ENCODE peak calls at places on chromosomes 11 and 22, in seven cellular contexts. One of them, this sample, is unnamed.

GRCh38 chr11:131628739-131629138 is 258.3 kb downstream of the NTM start:
- DNase-seq in upper lobe of right lung: no peak
- DNase-seq in A172: no peak
- DNase-seq in activated CD4-positive, alpha-beta T cell treated with anti-CD3 and anti-CD28 coated beads, Interleukin-2, amount 10 ng/mL, durations not matched to agents 24 days and 14 days: no peak
- DNase-seq in T-helper 2 cell: no peak
- DNase-seq in A673: no peak
- DNase-seq in frontal cortex: no peak
- DNase-seq in this sample: no peak

GRCh38 chr11:67364783-67365525 is 8.4 kb downstream of the CLCF1 start:
- DNase-seq in A172: no peak
- DNase-seq in upper lobe of right lung: no peak
- DNase-seq in frontal cortex: no peak
- DNase-seq in T-helper 2 cell: no peak
- DNase-seq in activated CD4-positive, alpha-beta T cell treated with anti-CD3 and anti-CD28 coated beads, Interleukin-2, amount 10 ng/mL, durations not matched to agents 24 days and 14 days: no peak
- DNase-seq in A673: no peak
- DNase-seq in this sample: peak

GRCh38 chr22:33848251-33848650 is 72.0 kb downstream of the LARGE1 start:
- DNase-seq in frontal cortex: no peak
- DNase-seq in A673: no peak
- DNase-seq in A172: peak
- DNase-seq in T-helper 2 cell: no peak
- DNase-seq in upper lobe of right lung: no peak
- DNase-seq in activated CD4-positive, alpha-beta T cell treated with anti-CD3 and anti-CD28 coated beads, Interleukin-2, amount 10 ng/mL, durations not matched to agents 24 days and 14 days: no peak
- DNase-seq in this sample: no peak

GRCh38 chr22:40408718-40409612 is 38.6 kb downstream of the SGSM3 start:
- DNase-seq in activated CD4-positive, alpha-beta T cell treated with anti-CD3 and anti-CD28 coated beads, Interleukin-2, amount 10 ng/mL, durations not matched to agents 24 days and 14 days: no peak
- DNase-seq in A172: no peak
- DNase-seq in frontal cortex: no peak
- DNase-seq in T-helper 2 cell: no peak
- DNase-seq in upper lobe of right lung: peak
- DNase-seq in A673: no peak
- DNase-seq in this sample: no peak

GRCh38 chr11:100689141-100689540 is 2.1 kb downstream of the ARHGAP42 start:
- DNase-seq in T-helper 2 cell: no peak
- DNase-seq in upper lobe of right lung: no peak
- DNase-seq in frontal cortex: no peak
- DNase-seq in A172: no peak
- DNase-seq in activated CD4-positive, alpha-beta T cell treated with anti-CD3 and anti-CD28 coated beads, Interleukin-2, amount 10 ng/mL, durations not matched to agents 24 days and 14 days: no peak
- DNase-seq in A673: no peak
- DNase-seq in this sample: no peak

GRCh38 chr11:102824541-102824940 is 18.9 kb downstream of the MMP3 start:
- DNase-seq in A673: no peak
- DNase-seq in A172: no peak
- DNase-seq in frontal cortex: no peak
- DNase-seq in activated CD4-positive, alpha-beta T cell treated with anti-CD3 and anti-CD28 coated beads, Interleukin-2, amount 10 ng/mL, durations not matched to agents 24 days and 14 days: no peak
- DNase-seq in upper lobe of right lung: no peak
- DNase-seq in T-helper 2 cell: no peak
- DNase-seq in this sample: no peak

GRCh38 chr11:1119282-1120146 is 38.2 kb upstream of the MUC5AC start:
- DNase-seq in activated CD4-positive, alpha-beta T cell treated with anti-CD3 and anti-CD28 coated beads, Interleukin-2, amount 10 ng/mL, durations not matched to agents 24 days and 14 days: no peak
- DNase-seq in A673: no peak
- DNase-seq in frontal cortex: peak
- DNase-seq in A172: no peak
- DNase-seq in upper lobe of right lung: peak
- DNase-seq in T-helper 2 cell: no peak
- DNase-seq in this sample: no peak

GRCh38 chr11:35139883-35140282 is 912 bp downstream of the CD44 start:
- DNase-seq in frontal cortex: no peak
- DNase-seq in A172: peak
- DNase-seq in upper lobe of right lung: no peak
- DNase-seq in activated CD4-positive, alpha-beta T cell treated with anti-CD3 and anti-CD28 coated beads, Interleukin-2, amount 10 ng/mL, durations not matched to agents 24 days and 14 days: peak
- DNase-seq in A673: no peak
- DNase-seq in T-helper 2 cell: no peak
- DNase-seq in this sample: no peak

GRCh38 chr11:2881076-2881973 is 4.2 kb downstream of the CDKN1C start:
- DNase-seq in activated CD4-positive, alpha-beta T cell treated with anti-CD3 and anti-CD28 coated beads, Interleukin-2, amount 10 ng/mL, durations not matched to agents 24 days and 14 days: no peak
- DNase-seq in frontal cortex: no peak
- DNase-seq in T-helper 2 cell: no peak
- DNase-seq in upper lobe of right lung: no peak
- DNase-seq in A673: no peak
- DNase-seq in A172: no peak
- DNase-seq in this sample: no peak

GRCh38 chr11:19739872-19740271 is 27.2 kb downstream of the NAV2 start:
- DNase-seq in A172: no peak
- DNase-seq in frontal cortex: no peak
- DNase-seq in A673: no peak
- DNase-seq in activated CD4-positive, alpha-beta T cell treated with anti-CD3 and anti-CD28 coated beads, Interleukin-2, amount 10 ng/mL, durations not matched to agents 24 days and 14 days: no peak
- DNase-seq in upper lobe of right lung: no peak
- DNase-seq in T-helper 2 cell: no peak
- DNase-seq in this sample: no peak

GRCh38 chr11:87173185-87174039 is 135.7 kb downstream of the TMEM135 start:
- DNase-seq in frontal cortex: no peak
- DNase-seq in activated CD4-positive, alpha-beta T cell treated with anti-CD3 and anti-CD28 coated beads, Interleukin-2, amount 10 ng/mL, durations not matched to agents 24 days and 14 days: no peak
- DNase-seq in A673: peak
- DNase-seq in upper lobe of right lung: no peak
- DNase-seq in T-helper 2 cell: no peak
- DNase-seq in A172: peak
- DNase-seq in this sample: no peak

GRCh38 chr11:66277475-66278391 is at the start of gene CNIH2:
- DNase-seq in activated CD4-positive, alpha-beta T cell treated with anti-CD3 and anti-CD28 coated beads, Interleukin-2, amount 10 ng/mL, durations not matched to agents 24 days and 14 days: peak
- DNase-seq in upper lobe of right lung: no peak
- DNase-seq in A673: peak
- DNase-seq in T-helper 2 cell: peak
- DNase-seq in frontal cortex: peak
- DNase-seq in A172: no peak
- DNase-seq in this sample: peak

GRCh38 chr11:60710482-60710881 is 11.1 kb downstream of the MS4A8 start:
- DNase-seq in T-helper 2 cell: no peak
- DNase-seq in A673: no peak
- DNase-seq in frontal cortex: no peak
- DNase-seq in upper lobe of right lung: no peak
- DNase-seq in activated CD4-positive, alpha-beta T cell treated with anti-CD3 and anti-CD28 coated beads, Interleukin-2, amount 10 ng/mL, durations not matched to agents 24 days and 14 days: no peak
- DNase-seq in A172: no peak
- DNase-seq in this sample: no peak

GRCh38 chr22:39715778-39716495 is 145.4 kb downstream of the CACNA1I start:
- DNase-seq in A172: no peak
- DNase-seq in T-helper 2 cell: no peak
- DNase-seq in A673: no peak
- DNase-seq in upper lobe of right lung: peak
- DNase-seq in frontal cortex: no peak
- DNase-seq in activated CD4-positive, alpha-beta T cell treated with anti-CD3 and anti-CD28 coated beads, Interleukin-2, amount 10 ng/mL, durations not matched to agents 24 days and 14 days: no peak
- DNase-seq in this sample: peak

GRCh38 chr11:119460582-119460981 is 37.6 kb upstream of the THY1 start:
- DNase-seq in A673: no peak
- DNase-seq in A172: peak
- DNase-seq in T-helper 2 cell: no peak
- DNase-seq in activated CD4-positive, alpha-beta T cell treated with anti-CD3 and anti-CD28 coated beads, Interleukin-2, amount 10 ng/mL, durations not matched to agents 24 days and 14 days: no peak
- DNase-seq in frontal cortex: no peak
- DNase-seq in upper lobe of right lung: no peak
- DNase-seq in this sample: no peak

GRCh38 chr11:62169935-62170334 is 20.1 kb upstream of the SCGB1D1 start:
- DNase-seq in T-helper 2 cell: no peak
- DNase-seq in upper lobe of right lung: no peak
- DNase-seq in frontal cortex: no peak
- DNase-seq in activated CD4-positive, alpha-beta T cell treated with anti-CD3 and anti-CD28 coated beads, Interleukin-2, amount 10 ng/mL, durations not matched to agents 24 days and 14 days: no peak
- DNase-seq in A673: no peak
- DNase-seq in A172: no peak
- DNase-seq in this sample: no peak

GRCh38 chr11:75840560-75840959 is 25.6 kb downstream of the UVRAG start:
- DNase-seq in upper lobe of right lung: no peak
- DNase-seq in activated CD4-positive, alpha-beta T cell treated with anti-CD3 and anti-CD28 coated beads, Interleukin-2, amount 10 ng/mL, durations not matched to agents 24 days and 14 days: no peak
- DNase-seq in A673: no peak
- DNase-seq in T-helper 2 cell: no peak
- DNase-seq in frontal cortex: no peak
- DNase-seq in A172: no peak
- DNase-seq in this sample: no peak

GRCh38 chr11:128200467-128200866 is 386.9 kb downstream of the ETS1 start:
- DNase-seq in A673: no peak
- DNase-seq in A172: no peak
- DNase-seq in upper lobe of right lung: no peak
- DNase-seq in frontal cortex: no peak
- DNase-seq in activated CD4-positive, alpha-beta T cell treated with anti-CD3 and anti-CD28 coated beads, Interleukin-2, amount 10 ng/mL, durations not matched to agents 24 days and 14 days: peak
- DNase-seq in T-helper 2 cell: no peak
- DNase-seq in this sample: no peak

GRCh38 chr11:125470355-125470754 is 25.7 kb downstream of the FEZ1 start:
- DNase-seq in A673: no peak
- DNase-seq in T-helper 2 cell: no peak
- DNase-seq in upper lobe of right lung: no peak
- DNase-seq in A172: no peak
- DNase-seq in activated CD4-positive, alpha-beta T cell treated with anti-CD3 and anti-CD28 coated beads, Interleukin-2, amount 10 ng/mL, durations not matched to agents 24 days and 14 days: no peak
- DNase-seq in frontal cortex: no peak
- DNase-seq in this sample: no peak

GRCh38 chr22:35686298-35686697 is 31.4 kb upstream of the APOL5 start:
- DNase-seq in A673: no peak
- DNase-seq in upper lobe of right lung: no peak
- DNase-seq in T-helper 2 cell: no peak
- DNase-seq in activated CD4-positive, alpha-beta T cell treated with anti-CD3 and anti-CD28 coated beads, Interleukin-2, amount 10 ng/mL, durations not matched to agents 24 days and 14 days: no peak
- DNase-seq in A172: no peak
- DNase-seq in frontal cortex: no peak
- DNase-seq in this sample: no peak

GRCh38 chr22:20413217-20414058 is 19.5 kb downstream of the ZNF74 start:
- DNase-seq in A172: no peak
- DNase-seq in T-helper 2 cell: no peak
- DNase-seq in upper lobe of right lung: peak
- DNase-seq in A673: no peak
- DNase-seq in frontal cortex: no peak
- DNase-seq in activated CD4-positive, alpha-beta T cell treated with anti-CD3 and anti-CD28 coated beads, Interleukin-2, amount 10 ng/mL, durations not matched to agents 24 days and 14 days: no peak
- DNase-seq in this sample: peak

GRCh38 chr11:112655386-112655785 is 305.8 kb upstream of the NCAM1 start:
- DNase-seq in A172: peak
- DNase-seq in A673: no peak
- DNase-seq in activated CD4-positive, alpha-beta T cell treated with anti-CD3 and anti-CD28 coated beads, Interleukin-2, amount 10 ng/mL, durations not matched to agents 24 days and 14 days: no peak
- DNase-seq in T-helper 2 cell: no peak
- DNase-seq in upper lobe of right lung: no peak
- DNase-seq in frontal cortex: no peak
- DNase-seq in this sample: no peak

GRCh38 chr11:94876645-94877445 is 96.5 kb downstream of the CWC15 start:
- DNase-seq in T-helper 2 cell: no peak
- DNase-seq in frontal cortex: peak
- DNase-seq in A673: peak
- DNase-seq in A172: peak
- DNase-seq in activated CD4-positive, alpha-beta T cell treated with anti-CD3 and anti-CD28 coated beads, Interleukin-2, amount 10 ng/mL, durations not matched to agents 24 days and 14 days: peak
- DNase-seq in upper lobe of right lung: peak
- DNase-seq in this sample: no peak

GRCh38 chr22:40512426-40513136 is 123.9 kb downstream of the MRTFA start:
- DNase-seq in A673: peak
- DNase-seq in activated CD4-positive, alpha-beta T cell treated with anti-CD3 and anti-CD28 coated beads, Interleukin-2, amount 10 ng/mL, durations not matched to agents 24 days and 14 days: no peak
- DNase-seq in A172: peak
- DNase-seq in frontal cortex: no peak
- DNase-seq in T-helper 2 cell: no peak
- DNase-seq in upper lobe of right lung: no peak
- DNase-seq in this sample: no peak

GRCh38 chr11:76860539-76861475 is at the start of gene ACER3:
- DNase-seq in T-helper 2 cell: peak
- DNase-seq in frontal cortex: peak
- DNase-seq in A172: peak
- DNase-seq in upper lobe of right lung: peak
- DNase-seq in A673: peak
- DNase-seq in activated CD4-positive, alpha-beta T cell treated with anti-CD3 and anti-CD28 coated beads, Interleukin-2, amount 10 ng/mL, durations not matched to agents 24 days and 14 days: peak
- DNase-seq in this sample: peak

GRCh38 chr22:43755452-43755851 is 56.7 kb downstream of the EFCAB6 start:
- DNase-seq in T-helper 2 cell: no peak
- DNase-seq in A673: no peak
- DNase-seq in frontal cortex: no peak
- DNase-seq in A172: no peak
- DNase-seq in activated CD4-positive, alpha-beta T cell treated with anti-CD3 and anti-CD28 coated beads, Interleukin-2, amount 10 ng/mL, durations not matched to agents 24 days and 14 days: no peak
- DNase-seq in upper lobe of right lung: no peak
- DNase-seq in this sample: no peak

GRCh38 chr11:92886243-92886905 is 83.1 kb upstream of the MTNR1B start:
- DNase-seq in T-helper 2 cell: no peak
- DNase-seq in A673: peak
- DNase-seq in frontal cortex: peak
- DNase-seq in upper lobe of right lung: no peak
- DNase-seq in activated CD4-positive, alpha-beta T cell treated with anti-CD3 and anti-CD28 coated beads, Interleukin-2, amount 10 ng/mL, durations not matched to agents 24 days and 14 days: peak
- DNase-seq in A172: peak
- DNase-seq in this sample: no peak

GRCh38 chr11:116702772-116703360 is 69.9 kb downstream of the BUD13 start:
- DNase-seq in A673: no peak
- DNase-seq in T-helper 2 cell: peak
- DNase-seq in A172: no peak
- DNase-seq in upper lobe of right lung: no peak
- DNase-seq in frontal cortex: no peak
- DNase-seq in activated CD4-positive, alpha-beta T cell treated with anti-CD3 and anti-CD28 coated beads, Interleukin-2, amount 10 ng/mL, durations not matched to agents 24 days and 14 days: no peak
- DNase-seq in this sample: peak

GRCh38 chr22:26615149-26615548 is 2.7 kb downstream of the CRYBB1 start:
- DNase-seq in frontal cortex: no peak
- DNase-seq in activated CD4-positive, alpha-beta T cell treated with anti-CD3 and anti-CD28 coated beads, Interleukin-2, amount 10 ng/mL, durations not matched to agents 24 days and 14 days: no peak
- DNase-seq in T-helper 2 cell: no peak
- DNase-seq in A172: no peak
- DNase-seq in A673: no peak
- DNase-seq in upper lobe of right lung: no peak
- DNase-seq in this sample: peak

GRCh38 chr11:66343176-66343575 is 1.7 kb downstream of the BRMS1 start:
- DNase-seq in frontal cortex: no peak
- DNase-seq in upper lobe of right lung: peak
- DNase-seq in A172: no peak
- DNase-seq in A673: no peak
- DNase-seq in T-helper 2 cell: no peak
- DNase-seq in activated CD4-positive, alpha-beta T cell treated with anti-CD3 and anti-CD28 coated beads, Interleukin-2, amount 10 ng/mL, durations not matched to agents 24 days and 14 days: no peak
- DNase-seq in this sample: peak

GRCh38 chr11:77267910-77268309 is 33.6 kb downstream of the GDPD4 start:
- DNase-seq in A673: no peak
- DNase-seq in T-helper 2 cell: no peak
- DNase-seq in frontal cortex: no peak
- DNase-seq in activated CD4-positive, alpha-beta T cell treated with anti-CD3 and anti-CD28 coated beads, Interleukin-2, amount 10 ng/mL, durations not matched to agents 24 days and 14 days: no peak
- DNase-seq in upper lobe of right lung: no peak
- DNase-seq in A172: no peak
- DNase-seq in this sample: no peak

GRCh38 chr11:74312321-74312720 is 881 bp upstream of the P4HA3 start:
- DNase-seq in T-helper 2 cell: no peak
- DNase-seq in A673: no peak
- DNase-seq in frontal cortex: no peak
- DNase-seq in upper lobe of right lung: no peak
- DNase-seq in activated CD4-positive, alpha-beta T cell treated with anti-CD3 and anti-CD28 coated beads, Interleukin-2, amount 10 ng/mL, durations not matched to agents 24 days and 14 days: no peak
- DNase-seq in A172: no peak
- DNase-seq in this sample: no peak

GRCh38 chr22:42515896-42516295 is 3.7 kb downstream of the RRP7A start:
- DNase-seq in T-helper 2 cell: no peak
- DNase-seq in frontal cortex: no peak
- DNase-seq in A172: no peak
- DNase-seq in A673: no peak
- DNase-seq in upper lobe of right lung: no peak
- DNase-seq in activated CD4-positive, alpha-beta T cell treated with anti-CD3 and anti-CD28 coated beads, Interleukin-2, amount 10 ng/mL, durations not matched to agents 24 days and 14 days: no peak
- DNase-seq in this sample: no peak